ENCODE peak calls at places on chromosomes 16 and 17, in four cellular contexts. M, T, K and N are unnamed samples.

GRCh38 chr17:37025847-37026533 is 77.2 kb downstream of the AATF start:
- DNase-seq in M (no peak), T (no peak), K (no peak), N (no peak)

GRCh38 chr17:80785477-80786178 is 206.0 kb upstream of the CHMP6 start:
- DNase-seq in M (no peak), T (no peak), K (no peak), N (no peak)

GRCh38 chr16:53080345-53081031 is 25.7 kb downstream of the CHD9 start:
- DNase-seq in M (peak; percentile 59), T (no peak), K (peak; percentile 79), N (no peak)

GRCh38 chr16:3157229-3158013 is 22.6 kb downstream of the ZNF213 start:
- DNase-seq in M (peak; percentile 80), T (peak; percentile 90), K (peak; percentile 72), N (peak; percentile 97)

GRCh38 chr17:31158741-31159377 is 64.1 kb downstream of the NF1 start:
- DNase-seq in M (no peak), T (no peak), K (no peak), N (no peak)

GRCh38 chr16:8849411-8850011 is 19.3 kb downstream of the CARHSP1 start:
- DNase-seq in M (no peak), T (no peak), K (no peak), N (no peak)

GRCh38 chr16:70712942-70713341 is 27.1 kb upstream of the MTSS2 start:
- DNase-seq in M (no peak), T (no peak), K (no peak), N (no peak)

GRCh38 chr17:66777689-66778225 is 57.2 kb upstream of the CACNG5 start:
- DNase-seq in M (no peak), T (no peak), K (no peak), N (peak; percentile 3)

GRCh38 chr16:81531415-81531814 is 86.8 kb downstream of the CMIP start:
- DNase-seq in M (no peak), T (no peak), K (peak; percentile 73), N (no peak)

GRCh38 chr16:89024546-89024945 is 47.5 kb upstream of the CBFA2T3 start:
- DNase-seq in M (no peak), T (no peak), K (no peak), N (no peak)

GRCh38 chr16:88359008-88359407 is 23.8 kb upstream of the ZNF469 start:
- DNase-seq in M (no peak), T (no peak), K (no peak), N (no peak)

GRCh38 chr17:51853857-51854256 is 304.7 kb downstream of the CA10 start:
- DNase-seq in M (no peak), T (no peak), K (no peak), N (no peak)

GRCh38 chr16:73735018-73735417 is 561.6 kb upstream of the PSMD7 start:
- DNase-seq in M (no peak), T (no peak), K (no peak), N (peak; percentile 57)

GRCh38 chr16:14263769-14264168 is 192.7 kb downstream of the MRTFB start:
- DNase-seq in M (no peak), T (no peak), K (no peak), N (no peak)

GRCh38 chr16:64162613-64163375 is 959.1 kb downstream of the CDH11 start:
- DNase-seq in M (no peak), T (no peak), K (no peak), N (no peak)

GRCh38 chr17:69608808-69609494 is 194.5 kb downstream of the MAP2K6 start:
- DNase-seq in M (no peak), T (no peak), K (peak; percentile 24), N (peak; percentile 82)

GRCh38 chr17:18920911-18921441 is 31.0 kb upstream of the SLC5A10 start:
- DNase-seq in M (no peak), T (no peak), K (no peak), N (no peak)

GRCh38 chr16:56409195-56409594 is 16.1 kb downstream of the AMFR start:
- DNase-seq in M (no peak), T (no peak), K (no peak), N (no peak)

GRCh38 chr16:83924686-83925085 is 25.8 kb downstream of the MLYCD start:
- DNase-seq in M (no peak), T (no peak), K (no peak), N (no peak)

GRCh38 chr17:13597723-13598347 is 3.9 kb downstream of the HS3ST3A1 start:
- DNase-seq in M (peak; percentile 65), T (peak; percentile 27), K (no peak), N (peak; percentile 29)

GRCh38 chr16:56848056-56848936 is 16.7 kb upstream of the SLC12A3 start:
- DNase-seq in M (no peak), T (no peak), K (no peak), N (peak; percentile 14)

GRCh38 chr17:78921437-78921971 is 3.7 kb downstream of the TIMP2 start:
- DNase-seq in M (no peak), T (no peak), K (no peak), N (no peak)

GRCh38 chr16:77414752-77415231 is 20.0 kb downstream of the ADAMTS18 start:
- DNase-seq in M (no peak), T (no peak), K (no peak), N (no peak)

GRCh38 chr17:80294653-80295052 is 34.0 kb downstream of the RNF213 start:
- DNase-seq in M (no peak), T (no peak), K (no peak), N (no peak)

GRCh38 chr16:56848955-56849689 is 15.9 kb upstream of the SLC12A3 start:
- DNase-seq in M (no peak), T (no peak), K (no peak), N (peak; percentile 36)

GRCh38 chr16:25914357-25914962 is 222.7 kb downstream of the HS3ST4 start:
- DNase-seq in M (no peak), T (no peak), K (no peak), N (no peak)

GRCh38 chr16:56614549-56614991 is 6.2 kb downstream of the MT2A start:
- DNase-seq in M (no peak), T (no peak), K (no peak), N (no peak)

GRCh38 chr17:19646788-19647696 is 1.5 kb upstream of the ALDH3A2 start:
- DNase-seq in M (no peak), T (peak; percentile 52), K (no peak), N (no peak)

GRCh38 chr16:82756283-82756599 is 129.5 kb downstream of the CDH13 start:
- DNase-seq in M (no peak), T (no peak), K (no peak), N (no peak)

GRCh38 chr17:17180141-17180603 is 26.0 kb downstream of the PLD6 start:
- DNase-seq in M (no peak), T (no peak), K (peak; percentile 59), N (no peak)

GRCh38 chr16:1602285-1602684 is 9.6 kb downstream of the IFT140 start:
- DNase-seq in M (no peak), T (no peak), K (no peak), N (no peak)

GRCh38 chr16:88859381-88860091 is 2.6 kb downstream of the TRAPPC2L start:
- DNase-seq in M (no peak), T (no peak), K (no peak), N (no peak)

GRCh38 chr16:12228607-12229499 is 252.3 kb downstream of the SNX29 start:
- DNase-seq in M (peak; percentile 69), T (peak; percentile 28), K (peak; percentile 21), N (peak; percentile 72)

GRCh38 chr16:77469639-77470038 is 34.8 kb upstream of the ADAMTS18 start:
- DNase-seq in M (no peak), T (no peak), K (no peak), N (no peak)

GRCh38 chr17:67164298-67164697 is 80.7 kb downstream of the HELZ start:
- DNase-seq in M (no peak), T (no peak), K (no peak), N (no peak)

GRCh38 chr17:46774108-46774737 is 44.3 kb downstream of the WNT3 start:
- DNase-seq in M (no peak), T (no peak), K (no peak), N (no peak)

DNA sequence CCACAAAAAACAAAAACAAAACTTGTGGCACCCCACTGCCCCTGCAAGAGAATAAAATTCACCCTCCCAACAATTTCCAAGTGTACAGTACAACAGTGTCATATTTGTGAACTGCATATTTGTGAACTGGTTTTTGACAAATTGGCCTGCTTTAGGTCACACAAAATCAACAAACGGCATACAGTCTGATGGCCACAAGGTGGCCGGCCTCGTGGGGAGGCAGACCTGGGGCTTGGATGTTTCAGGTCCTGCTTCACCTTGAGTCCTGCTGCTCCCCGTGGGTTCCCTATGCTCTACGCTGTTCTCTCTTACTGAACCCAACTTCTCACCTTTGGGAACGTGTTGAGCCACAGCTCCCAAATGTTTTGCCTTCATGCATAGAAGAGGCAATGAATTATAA is 102.2 kb downstream of the CDK5R1 start:
- DNase-seq in M (no peak), T (peak; percentile 12), K (no peak), N (no peak)
- TF ChIP-seq CTCF in M (no peak), T (peak; percentile 56), K (no peak), N (peak; percentile 30)

DNA sequence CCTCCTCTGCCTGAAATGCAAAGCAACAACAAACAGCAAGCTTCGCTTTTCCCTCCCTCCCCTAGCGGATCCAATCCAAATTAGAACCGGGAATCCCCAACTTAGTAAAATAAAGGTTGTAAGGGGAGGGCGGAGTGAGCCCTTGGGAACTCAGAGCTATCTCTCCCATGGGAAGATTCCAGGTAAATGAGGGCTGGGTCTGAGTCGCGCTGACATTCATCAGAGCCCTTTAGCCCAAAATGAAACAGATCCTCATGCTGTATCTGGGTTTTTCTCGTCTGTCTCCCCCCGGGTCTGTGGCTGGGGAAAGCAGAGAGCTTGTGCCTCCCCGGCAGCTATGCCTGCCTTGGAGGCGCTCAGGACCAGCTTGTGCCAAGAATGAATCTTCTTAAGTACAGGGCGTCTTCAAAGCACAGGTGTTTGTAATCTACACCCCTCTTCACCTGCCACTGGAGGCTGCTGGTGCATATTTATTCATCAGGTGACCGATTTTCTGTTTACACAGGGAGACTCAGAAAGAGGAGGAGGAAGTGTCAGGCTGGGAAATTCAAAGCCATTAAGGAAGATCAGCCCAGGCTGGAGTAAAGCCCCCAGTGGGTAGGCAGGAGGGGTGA is 55.0 kb upstream of the GSE1 start:
- DNase-seq in M (no peak), T (no peak), K (no peak), N (no peak)
- H3K4me3 ChIP-seq in M (no peak overlapping the region), T (peak overlapping the region; percentile 10), K (peak overlapping the region; percentile 19), N (peak overlapping the region; percentile 66)

GRCh38 chr16:87057951-87058560 is 259.1 kb downstream of the C16orf95 start:
- DNase-seq in M (no peak), T (no peak), K (no peak), N (no peak)

GRCh38 chr16:87061521-87061920 is 255.7 kb downstream of the C16orf95 start:
- DNase-seq in M (no peak), T (no peak), K (no peak), N (no peak)

GRCh38 chr16:87058728-87059250 is 258.4 kb downstream of the C16orf95 start:
- DNase-seq in M (no peak), T (no peak), K (no peak), N (no peak)

GRCh38 chr16:87062569-87063442 is 254.4 kb downstream of the C16orf95 start:
- DNase-seq in M (peak; percentile 83), T (peak; percentile 62), K (no peak), N (no peak)

GRCh38 chr16:87060026-87060986 is 256.9 kb downstream of the C16orf95 start:
- DNase-seq in M (no peak), T (no peak), K (no peak), N (no peak)
- TF ChIP-seq CTCF in M (no peak), T (no peak), K (no peak), N (peak; percentile 16)

GRCh38 chr16:86740817-86741799 is 162.8 kb downstream of the FOXL1 start:
- DNase-seq in M (no peak), T (no peak), K (no peak), N (peak; percentile 36)
- H3K4me3 ChIP-seq in M (no peak overlapping the region), T (no peak overlapping the region), K (no peak overlapping the region), N (peak overlapping the region; percentile 26)